ENCODE peak calls at places on chromosomes 7 and 10, in eight cellular contexts. W is psoas muscle; C is posterior cingulate gyrus; O is stimulated activated CD4-positive, alpha-beta T cell treated with anti-CD3 and anti-CD28 coated beads, TNF-alpha, amount 100 ng/mL, for 4 hours; T is uterus; G is stomach; P is tibial artery; V is NCI-H1417 treated with DMSO at 0.1 percent for 48 hours. Y is an unnamed sample.

GRCh38 chr10:71351628-71352319 is 32.7 kb downstream of the SLC29A3 start:
- DNase-seq in W (peak), C (no peak), O (no peak), T (no peak), V (no peak), P (peak), G (peak), Y (no peak)

GRCh38 chr10:72309290-72310240 is 35.8 kb downstream of the DDIT4 start:
- DNase-seq in G (peak), C (peak), O (no peak), V (no peak), P (no peak), W (peak), T (no peak), Y (no peak)

GRCh38 chr10:23994459-23995046 is 214.4 kb upstream of the KIAA1217 start:
- DNase-seq in T (peak), W (peak), G (peak), V (no peak), P (peak), O (no peak), C (peak), Y (peak)

GRCh38 chr7:19339512-19339911 is 194.3 kb upstream of the FERD3L start:
- DNase-seq in W (no peak), V (no peak), T (no peak), G (no peak), C (no peak), O (no peak), P (no peak), Y (no peak)

GRCh38 chr7:157703534-157704195 is 366.9 kb downstream of the DNAJB6 start:
- DNase-seq in W (no peak), T (no peak), O (no peak), V (no peak), C (no peak), G (peak), P (no peak), Y (no peak)

GRCh38 chr10:75250934-75251333 is 15.2 kb upstream of the COMTD1 start:
- DNase-seq in P (no peak), V (no peak), W (no peak), C (no peak), T (no peak), G (no peak), O (no peak), Y (no peak)

GRCh38 chr10:69730251-69731156 is 71.2 kb upstream of the COL13A1 start:
- DNase-seq in W (peak), G (no peak), T (no peak), P (no peak), O (no peak), C (no peak), V (no peak), Y (no peak)

GRCh38 chr10:110354322-110354766 is 49.6 kb upstream of the SMNDC1 start:
- DNase-seq in P (peak), G (peak), V (no peak), C (peak), W (peak), O (peak), T (peak), Y (peak)

GRCh38 chr10:72951760-72952159 is 2.8 kb downstream of the PLA2G12B start:
- DNase-seq in W (no peak), C (no peak), O (no peak), P (no peak), G (no peak), V (no peak), T (no peak), Y (no peak)

GRCh38 chr7:142942746-142943145 is 3.5 kb downstream of the LLCFC1 start:
- DNase-seq in T (no peak), C (no peak), G (no peak), W (no peak), V (no peak), P (no peak), O (no peak), Y (no peak)

GRCh38 chr7:44956157-44956766 is 22.6 kb downstream of the MYO1G start:
- DNase-seq in W (no peak), O (no peak), V (no peak), G (no peak), P (no peak), C (no peak), T (no peak), Y (no peak)

GRCh38 chr7:44286618-44287487 is 38.5 kb downstream of the CAMK2B start:
- DNase-seq in C (peak), T (peak), W (peak), P (peak), O (no peak), G (peak), V (no peak), Y (peak)

GRCh38 chr7:55131421-55131929 is 112.7 kb downstream of the EGFR start:
- DNase-seq in W (no peak), T (no peak), G (no peak), P (no peak), V (no peak), O (no peak), C (no peak), Y (peak)

GRCh38 chr7:61111-61510 is 131.3 kb upstream of the FAM20C start:
- DNase-seq in C (no peak), P (no peak), T (no peak), O (no peak), V (no peak), G (no peak), W (no peak), Y (no peak)

GRCh38 chr10:31075434-31075833 is 43.8 kb upstream of the ZNF438 start:
- DNase-seq in C (no peak), W (no peak), P (no peak), T (no peak), V (no peak), G (no peak), O (no peak), Y (no peak)